ENCODE peak calls at places on chromosomes 2 and 18, in nine cellular contexts. G is mucosa of descending colon, H is bronchial epithelial cell, Q is left ventricle myocardium inferior, C is IMR-90, U is kidney, X is astrocyte of the spinal cord, B is fibroblast of the aortic adventitia, V is esophagus squamous epithelium. O is an unnamed sample.

GRCh38 chr2:148965596-148966431 is 72.7 kb upstream of the LYPD6B start:
- DNase-seq in G (no peak), H (no peak), X (no peak), U (no peak), V (no peak), C (no peak), B (no peak), Q (no peak), O (no peak)

GRCh38 chr18:48133675-48134251 is 203.3 kb upstream of the SMAD2 start:
- DNase-seq in U (no peak), Q (no peak), V (no peak), H (peak; percentile 82), G (peak; percentile 71), C (no peak), X (peak; percentile 22), B (no peak), O (peak; percentile 36)

GRCh38 chr2:130337735-130338325 is 4.9 kb upstream of the IMP4 start:
- DNase-seq in Q (no peak), H (peak; percentile 39), V (no peak), G (no peak), U (no peak), X (peak; percentile 70), C (peak; percentile 92), B (peak; percentile 77), O (peak; percentile 15)

GRCh38 chr2:144705328-144706245 is 185.7 kb upstream of the ZEB2 start:
- DNase-seq in C (peak; percentile 13), V (no peak), U (no peak), G (no peak), Q (no peak), X (peak; percentile 29), H (no peak), B (peak; percentile 65), O (no peak)

GRCh38 chr18:75582406-75582821 is 154.9 kb upstream of the SMIM21 start:
- DNase-seq in Q (no peak), V (no peak), B (peak; percentile 70), H (no peak), C (peak; percentile 76), U (no peak), X (peak; percentile 58), G (no peak), O (no peak)

GRCh38 chr18:42520074-42520473 is 565.0 kb downstream of the PIK3C3 start:
- DNase-seq in G (no peak), C (no peak), H (no peak), Q (no peak), B (no peak), X (no peak), V (no peak), U (no peak), O (no peak)

GRCh38 chr2:85998071-85998991 is 107.4 kb downstream of the POLR1A start:
- DNase-seq in U (peak; percentile 82), B (peak; percentile 93), V (no peak), C (peak; percentile 56), G (no peak), H (no peak), X (peak; percentile 78), Q (peak; percentile 45), O (no peak)

GRCh38 chr18:9101730-9102390 is 639 bp upstream of the NDUFV2 start:
- DNase-seq in G (peak; percentile 44), U (no peak), V (no peak), C (peak; percentile 86), H (peak; percentile 80), Q (no peak), B (peak; percentile 75), X (peak; percentile 67), O (peak; percentile 38)

GRCh38 chr2:79512442-79513401 is at the start of gene CTNNA2:
- DNase-seq in G (peak; percentile 21), H (no peak), U (peak; percentile 75), Q (no peak), V (no peak), B (peak; percentile 0), C (no peak), X (peak; percentile 5), O (peak; percentile 58)

GRCh38 chr2:178234648-178235047 is 40.3 kb downstream of the OSBPL6 start:
- DNase-seq in C (peak; percentile 52), X (no peak), V (no peak), B (peak; percentile 48), H (peak; percentile 91), Q (no peak), G (no peak), U (no peak), O (peak; percentile 61)

GRCh38 chr2:37892436-37893114 is 32.5 kb upstream of the RMDN2 start:
- DNase-seq in Q (no peak), V (no peak), U (no peak), B (no peak), C (no peak), G (no peak), X (no peak), H (no peak), O (no peak)

GRCh38 chr2:55618025-55618648 is 715 bp upstream of the PPP4R3B start:
- DNase-seq in C (peak; percentile 10), X (peak; percentile 30), G (peak; percentile 43), B (peak; percentile 26), U (no peak), V (no peak), H (peak; percentile 39), Q (no peak), O (peak; percentile 21)

DNA sequence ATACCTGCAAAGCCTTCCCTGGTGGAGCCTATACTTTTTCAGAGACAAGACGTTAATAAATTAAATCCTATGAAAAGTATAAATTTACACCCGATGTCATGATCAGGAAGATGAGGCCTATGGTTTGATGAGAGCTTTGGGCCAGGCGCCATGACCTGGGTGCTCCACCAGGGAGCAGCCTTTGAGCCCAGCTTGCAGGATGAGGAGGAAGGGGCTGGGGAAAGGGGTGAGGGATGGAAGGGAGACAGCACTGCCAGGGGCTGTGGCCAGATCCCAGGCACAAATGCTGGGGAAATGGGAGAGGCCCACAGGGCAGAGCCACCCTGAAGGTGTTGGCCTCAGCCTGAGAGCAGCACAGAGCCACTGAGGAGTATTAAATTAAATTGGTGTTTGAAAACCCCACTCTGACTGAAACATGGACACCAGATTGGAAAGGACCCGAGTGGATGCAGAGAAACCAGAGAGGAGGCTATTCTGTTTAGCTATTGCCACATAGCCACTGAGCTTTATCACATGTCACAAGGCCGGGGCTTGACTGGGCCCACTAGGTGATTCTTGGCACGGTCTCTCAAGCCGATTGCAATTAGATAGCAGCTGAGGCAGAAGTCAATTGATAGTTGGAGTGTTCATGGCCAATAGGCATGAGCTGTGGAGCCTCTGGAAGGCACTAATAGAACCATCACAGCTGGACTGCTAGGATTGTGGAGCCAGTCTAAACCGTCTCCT is 9.6 kb upstream of the FAHD2A start:
- DNase-seq in G (no peak), C (no peak), U (no peak), X (no peak), Q (no peak), V (no peak), H (no peak), B (no peak), O (no peak)
- TF ChIP-seq CTCF in G (no peak), C (no peak), U (no peak), X (peak; percentile 20), Q (peak; percentile 17), V (no peak), H (no peak), B (no peak), O (no peak)

GRCh38 chr2:30912056-30912455 is 104.8 kb upstream of the CAPN13 start:
- DNase-seq in C (no peak), H (no peak), U (no peak), B (no peak), V (no peak), G (no peak), X (no peak), Q (no peak), O (no peak)

GRCh38 chr2:30911327-30911726 is 104.1 kb upstream of the CAPN13 start:
- DNase-seq in G (no peak), Q (no peak), B (no peak), U (no peak), C (no peak), V (no peak), H (no peak), X (no peak), O (no peak)

GRCh38 chr2:30910686-30911085 is 103.4 kb upstream of the CAPN13 start:
- DNase-seq in Q (no peak), G (no peak), X (no peak), C (no peak), B (no peak), V (no peak), U (no peak), H (no peak), O (no peak)

GRCh38 chr2:30914456-30914855 is 107.2 kb upstream of the CAPN13 start:
- DNase-seq in X (no peak), V (no peak), B (no peak), G (no peak), C (no peak), Q (no peak), U (no peak), H (peak; percentile 8), O (no peak)

GRCh38 chr2:30915485-30915884 is 108.2 kb upstream of the CAPN13 start:
- DNase-seq in Q (peak; percentile 32), C (peak; percentile 0), H (peak; percentile 39), G (peak; percentile 28), X (no peak), B (no peak), U (no peak), V (no peak), O (no peak)
- TF ChIP-seq CTCF in Q (peak; percentile 56), C (peak; percentile 17), H (peak; percentile 56), G (no peak), X (no peak), B (peak; percentile 11), U (peak; percentile 24), V (peak; percentile 32), O (no peak)

GRCh38 chr2:166152064-166152463 is 24.2 kb upstream of the SCN1A start:
- DNase-seq in C (no peak), B (no peak), V (no peak), H (no peak), Q (no peak), G (no peak), X (no peak), U (no peak), O (no peak)
- TF ChIP-seq CTCF in C (no peak), B (no peak), V (no peak), H (no peak), Q (no peak), G (no peak), X (no peak), U (no peak), O (no peak)

GRCh38 chr2:42386684-42387083 is 25.7 kb upstream of the COX7A2L start:
- DNase-seq in H (peak; percentile 26), U (no peak), Q (no peak), G (no peak), B (no peak), C (no peak), V (no peak), X (no peak), O (no peak)

GRCh38 chr2:42390401-42390969 is 29.5 kb upstream of the COX7A2L start:
- DNase-seq in G (no peak), B (no peak), U (no peak), V (no peak), Q (no peak), H (no peak), X (no peak), C (no peak), O (no peak)

GRCh38 chr2:42382144-42382543 is 21.1 kb upstream of the COX7A2L start:
- DNase-seq in Q (no peak), H (no peak), X (no peak), G (no peak), B (no peak), U (no peak), V (no peak), C (no peak), O (no peak)

GRCh38 chr2:42383855-42384530 is 23.0 kb upstream of the COX7A2L start:
- DNase-seq in C (no peak), V (no peak), X (no peak), Q (no peak), B (no peak), G (no peak), H (no peak), U (no peak), O (no peak)

GRCh38 chr2:42385225-42385624 is 24.2 kb upstream of the COX7A2L start:
- DNase-seq in H (no peak), Q (no peak), U (no peak), V (no peak), B (no peak), X (no peak), G (peak; percentile 57), C (peak; percentile 5), O (no peak)
- TF ChIP-seq CTCF in H (no peak), Q (peak; percentile 35), U (peak; percentile 21), V (no peak), B (peak; percentile 23), X (peak; percentile 39), G (no peak), C (peak; percentile 28), O (no peak)

O was measured in RWPE1.